ENCODE peak calls at places on chromosome 9, in five cellular contexts. P, H, T, M and K are unnamed samples.

GRCh38 chr9:113682297-113682771 is 193.8 kb upstream of the ZNF618 start:
- DNase-seq in H (peak), M (peak), T (peak), P (peak), K (peak)

GRCh38 chr9:123544007-123544827 is 188.2 kb downstream of the CRB2 start:
- DNase-seq in H (no peak), P (peak), T (no peak), M (peak), K (peak)

GRCh38 chr9:116286287-116286686 is 132.7 kb downstream of the PAPPA start:
- DNase-seq in M (no peak), T (no peak), P (no peak), H (no peak), K (no peak)

GRCh38 chr9:111957856-111958631 is 61.4 kb downstream of the UGCG start:
- DNase-seq in H (no peak), M (peak), T (no peak), P (peak), K (peak)

GRCh38 chr9:133106511-133107244 is 14.4 kb downstream of the RALGDS start:
- DNase-seq in M (no peak), P (no peak), T (no peak), H (no peak), K (no peak)

GRCh38 chr9:77449177-77450092 is 198.7 kb downstream of the GNA14 start:
- DNase-seq in T (no peak), M (peak), P (no peak), H (no peak), K (peak)

GRCh38 chr9:111501005-111501562 is 16.9 kb upstream of the ECPAS start:
- DNase-seq in M (no peak), P (no peak), T (no peak), H (no peak), K (no peak)

GRCh38 chr9:129597355-129598088 is 23.4 kb downstream of the C9orf50 start:
- DNase-seq in T (no peak), P (no peak), H (no peak), M (peak), K (peak)

GRCh38 chr9:93674580-93675335 is 98.4 kb downstream of the PHF2 start:
- DNase-seq in M (no peak), P (no peak), T (peak), H (no peak), K (no peak)

GRCh38 chr9:96398582-96399334 is 15.2 kb upstream of the SLC35D2 start:
- DNase-seq in T (no peak), H (no peak), P (no peak), M (no peak), K (peak)

GRCh38 chr9:12065050-12065449 is 628.1 kb upstream of the TYRP1 start:
- DNase-seq in T (no peak), H (no peak), P (no peak), M (peak), K (peak)

GRCh38 chr9:76181020-76181641 is 213.1 kb downstream of the RFK start:
- DNase-seq in H (no peak), P (peak), T (no peak), M (peak), K (peak)

GRCh38 chr9:134158753-134159392 is 5.5 kb downstream of the RNU6ATAC start:
- DNase-seq in H (no peak), M (no peak), T (no peak), P (no peak), K (no peak)

GRCh38 chr9:10059044-10059443 is 553.8 kb downstream of the PTPRD start:
- DNase-seq in P (no peak), H (no peak), M (peak), T (no peak), K (peak)

GRCh38 chr9:136567651-136568287 is 21.9 kb upstream of the NOTCH1 start:
- DNase-seq in M (peak), T (peak), H (no peak), P (no peak), K (peak)

GRCh38 chr9:123710299-123710698 is 219.6 kb downstream of the DENND1A start:
- DNase-seq in M (peak), H (no peak), P (peak), T (no peak), K (peak)

GRCh38 chr9:4959028-4959427 is 26.0 kb upstream of the JAK2 start:
- DNase-seq in H (no peak), T (no peak), M (no peak), P (no peak), K (no peak)

GRCh38 chr9:109916316-109916715 is 136.3 kb downstream of the PALM2AKAP2 start:
- DNase-seq in H (no peak), T (no peak), P (no peak), M (no peak), K (no peak)

GRCh38 chr9:4894076-4894475 is 91.0 kb upstream of the JAK2 start:
- DNase-seq in H (no peak), M (peak), P (no peak), T (no peak), K (peak)

GRCh38 chr9:111118256-111118950 is 80.1 kb upstream of the LPAR1 start:
- DNase-seq in H (no peak), T (no peak), M (no peak), P (no peak), K (peak)

GRCh38 chr9:30670805-30671562 is 1713.5 kb upstream of the ACO1 start:
- DNase-seq in H (no peak), P (no peak), M (no peak), T (no peak), K (no peak)

GRCh38 chr9:26229324-26230054 is 551.2 kb upstream of the TUSC1 start:
- DNase-seq in P (no peak), H (no peak), M (no peak), T (no peak), K (no peak)

GRCh38 chr9:37007295-37007694 is 26.8 kb downstream of the PAX5 start:
- DNase-seq in T (no peak), P (no peak), H (no peak), M (no peak), K (no peak)

GRCh38 chr9:83383034-83383433 is 155.2 kb downstream of the FRMD3 start:
- DNase-seq in T (no peak), P (no peak), M (no peak), H (no peak), K (no peak)

GRCh38 chr9:77697238-77697984 is 49.3 kb upstream of the GNA14 start:
- DNase-seq in H (no peak), T (no peak), M (no peak), P (no peak), K (no peak)

GRCh38 chr9:94916956-94917355 is 190.5 kb downstream of the AOPEP start:
- DNase-seq in H (no peak), P (no peak), M (no peak), T (no peak), K (no peak)

GRCh38 chr9:94586814-94587213 is 6.8 kb downstream of the FBP2 start:
- DNase-seq in M (peak), P (no peak), T (no peak), H (no peak), K (peak)

GRCh38 chr9:133836001-133836758 is 98.0 kb upstream of the SARDH start:
- DNase-seq in H (no peak), M (no peak), T (no peak), P (no peak), K (no peak)

GRCh38 chr9:122389799-122390481 is 19.1 kb downstream of the PTGS1 start:
- DNase-seq in T (no peak), M (no peak), P (no peak), H (no peak), K (no peak)

GRCh38 chr9:6461619-6462018 is 48.6 kb downstream of the UHRF2 start:
- DNase-seq in P (no peak), M (no peak), H (no peak), T (no peak), K (no peak)

GRCh38 chr9:76271755-76272154 is 122.5 kb downstream of the RFK start:
- DNase-seq in P (no peak), M (peak), H (no peak), T (no peak), K (peak)

GRCh38 chr9:22170990-22171663 is 162.0 kb upstream of the CDKN2B start:
- DNase-seq in P (no peak), H (no peak), T (no peak), M (no peak), K (peak)

GRCh38 chr9:127066775-127067111 is 55.7 kb downstream of the ANGPTL2 start:
- DNase-seq in H (no peak), P (no peak), T (no peak), M (peak), K (peak)

GRCh38 chr9:137665697-137666504 is 47.1 kb downstream of the EHMT1 start:
- DNase-seq in M (no peak), T (no peak), H (peak), P (no peak), K (peak)

GRCh38 chr9:130433168-130433946 is 11.4 kb upstream of the ASS1 start:
- DNase-seq in T (no peak), M (peak), P (no peak), H (no peak), K (peak)

GRCh38 chr9:88722753-88723152 is 187.8 kb downstream of the NXNL2 start:
- DNase-seq in H (no peak), P (no peak), T (no peak), M (peak), K (peak)

GRCh38 chr9:1845421-1845820 is 169.7 kb upstream of the SMARCA2 start:
- DNase-seq in M (no peak), H (no peak), P (no peak), T (no peak), K (no peak)

GRCh38 chr9:83119873-83120272 is 56.9 kb upstream of the RASEF start:
- DNase-seq in T (no peak), H (no peak), P (no peak), M (no peak), K (peak)

GRCh38 chr9:96219615-96220257 is 82.2 kb downstream of the HSD17B3 start:
- DNase-seq in P (no peak), H (no peak), T (no peak), M (peak), K (peak)